ENCODE peak calls at places on chromosome 14, in four cellular contexts. X is posterior vena cava, Y is dorsolateral prefrontal cortex, W is CD14-positive monocyte. G is an unnamed sample.

GRCh38 chr14:71139058-71139946 is 232.0 kb downstream of the PCNX1 start:
- DNase-seq in X (peak), Y (peak), W (no peak), G (no peak)

GRCh38 chr14:93332032-93332852 is 594 bp downstream of the BTBD7 start:
- DNase-seq in X (peak), Y (peak), W (no peak), G (no peak)

GRCh38 chr14:55302770-55303472 is 31.7 kb downstream of the FBXO34 start:
- DNase-seq in X (no peak), Y (no peak), W (no peak), G (no peak)

GRCh38 chr14:64942531-64943111 is at the start of gene GPX2:
- DNase-seq in X (no peak), Y (no peak), W (no peak), G (no peak)

GRCh38 chr14:98957211-98958047 is 314.6 kb downstream of the BCL11B start:
- DNase-seq in X (peak), Y (no peak), W (peak), G (no peak)

GRCh38 chr14:52792097-52792415 is 649 bp upstream of the GNPNAT1 start:
- DNase-seq in X (no peak), Y (no peak), W (no peak), G (no peak)

GRCh38 chr14:53144244-53144643 is 8.9 kb downstream of the DDHD1 start:
- DNase-seq in X (no peak), Y (no peak), W (no peak), G (no peak)

GRCh38 chr14:59199614-59200013 is 11.1 kb downstream of the DAAM1 start:
- DNase-seq in X (no peak), Y (no peak), W (no peak), G (no peak)

GRCh38 chr14:50403433-50403832 is 6.8 kb upstream of the CDKL1 start:
- DNase-seq in X (no peak), Y (no peak), W (no peak), G (peak)

GRCh38 chr14:58298880-58299664 is 717 bp downstream of the ARID4A start:
- DNase-seq in X (peak), Y (peak), W (peak), G (no peak)

GRCh38 chr14:94005324-94005723 is 8.2 kb downstream of the CCDC197 start:
- DNase-seq in X (no peak), Y (no peak), W (no peak), G (no peak)

G was measured in pulmonary artery endothelial cell.